ENCODE peak calls at places on chromosomes 13 and 19, in five cellular contexts. One of them, this sample, is unnamed.

GRCh38 chr19:45075215-45076028 is 856 bp downstream of the ZNF296 start:
- DNase-seq in neuronal stem cell: no peak
- DNase-seq in IMR-90: no peak
- DNase-seq in mesendoderm: peak; percentile 77
- DNase-seq in H1: no peak
- DNase-seq in this sample: peak; percentile 90

GRCh38 chr19:45577111-45577905 is 7.3 kb downstream of the OPA3 start:
- DNase-seq in neuronal stem cell: no peak
- DNase-seq in IMR-90: peak; percentile 95
- DNase-seq in mesendoderm: peak; percentile 45
- DNase-seq in H1: no peak
- DNase-seq in this sample: no peak

GRCh38 chr19:10861118-10861651 is 10.2 kb upstream of the CARM1 start:
- DNase-seq in neuronal stem cell: no peak
- DNase-seq in IMR-90: no peak
- DNase-seq in mesendoderm: peak; percentile 62
- DNase-seq in H1: no peak
- DNase-seq in this sample: peak; percentile 75

GRCh38 chr13:112066624-112067004 is 335 bp upstream of the SOX1 start:
- DNase-seq in neuronal stem cell: peak; percentile 88
- DNase-seq in IMR-90: no peak
- DNase-seq in mesendoderm: peak; percentile 84
- DNase-seq in H1: no peak
- DNase-seq in this sample: peak; percentile 91

GRCh38 chr19:1942934-1943555 is 2.1 kb downstream of the CSNK1G2 start:
- DNase-seq in neuronal stem cell: no peak
- DNase-seq in IMR-90: no peak
- DNase-seq in mesendoderm: no peak
- DNase-seq in H1: no peak
- DNase-seq in this sample: no peak

GRCh38 chr13:95926231-95926630 is 127.0 kb downstream of the UGGT2 start:
- DNase-seq in neuronal stem cell: no peak
- DNase-seq in IMR-90: no peak
- DNase-seq in mesendoderm: no peak
- DNase-seq in H1: no peak
- DNase-seq in this sample: no peak

GRCh38 chr13:24381539-24382265 is 72.3 kb downstream of the C1QTNF9 start:
- DNase-seq in neuronal stem cell: no peak
- DNase-seq in IMR-90: peak; percentile 39
- DNase-seq in mesendoderm: no peak
- DNase-seq in H1: no peak
- DNase-seq in this sample: no peak

GRCh38 chr19:1416014-1416841 is 8.8 kb downstream of the DAZAP1 start:
- DNase-seq in neuronal stem cell: no peak
- DNase-seq in IMR-90: peak; percentile 31
- DNase-seq in mesendoderm: no peak
- DNase-seq in H1: no peak
- DNase-seq in this sample: no peak

GRCh38 chr19:40320558-40320935 is 27.6 kb downstream of the C19orf47 start:
- DNase-seq in neuronal stem cell: no peak
- DNase-seq in IMR-90: no peak
- DNase-seq in mesendoderm: no peak
- DNase-seq in H1: no peak
- DNase-seq in this sample: no peak

GRCh38 chr13:85985791-85986190 is 186.6 kb upstream of the SLITRK6 start:
- DNase-seq in neuronal stem cell: no peak
- DNase-seq in IMR-90: no peak
- DNase-seq in mesendoderm: no peak
- DNase-seq in H1: no peak
- DNase-seq in this sample: no peak

GRCh38 chr13:25375727-25376358 is 4.1 kb downstream of the ATP8A2 start:
- DNase-seq in neuronal stem cell: peak; percentile 46
- DNase-seq in IMR-90: peak; percentile 31
- DNase-seq in mesendoderm: peak; percentile 66
- DNase-seq in H1: no peak
- DNase-seq in this sample: peak; percentile 61

GRCh38 chr13:51479199-51479523 is 26.3 kb upstream of the INTS6 start:
- DNase-seq in neuronal stem cell: no peak
- DNase-seq in IMR-90: peak; percentile 71
- DNase-seq in mesendoderm: no peak
- DNase-seq in H1: no peak
- DNase-seq in this sample: no peak

GRCh38 chr19:40502647-40503046 is 35.8 kb downstream of the SPTBN4 start:
- DNase-seq in neuronal stem cell: no peak
- DNase-seq in IMR-90: no peak
- DNase-seq in mesendoderm: peak; percentile 69
- DNase-seq in H1: peak; percentile 17
- DNase-seq in this sample: peak; percentile 72

GRCh38 chr19:11191273-11191755 is 6.0 kb downstream of the KANK2 start:
- DNase-seq in neuronal stem cell: no peak
- DNase-seq in IMR-90: peak; percentile 63
- DNase-seq in mesendoderm: peak; percentile 42
- DNase-seq in H1: no peak
- DNase-seq in this sample: no peak

GRCh38 chr19:3821857-3822364 is 35.7 kb upstream of the MATK start:
- DNase-seq in neuronal stem cell: peak; percentile 67
- DNase-seq in IMR-90: peak; percentile 10
- DNase-seq in mesendoderm: peak; percentile 64
- DNase-seq in H1: peak; percentile 51
- DNase-seq in this sample: peak; percentile 89

GRCh38 chr19:55383279-55383788 is 758 bp downstream of the TMEM238 start:
- DNase-seq in neuronal stem cell: no peak
- DNase-seq in IMR-90: no peak
- DNase-seq in mesendoderm: no peak
- DNase-seq in H1: no peak
- DNase-seq in this sample: no peak

GRCh38 chr19:42254850-42255765 is at the start of gene ERF:
- DNase-seq in neuronal stem cell: peak; percentile 96
- DNase-seq in IMR-90: peak; percentile 83
- DNase-seq in mesendoderm: peak; percentile 94
- DNase-seq in H1: no peak
- DNase-seq in this sample: peak; percentile 93

GRCh38 chr13:20729633-20730585 is 26.4 kb downstream of the IL17D start:
- DNase-seq in neuronal stem cell: no peak
- DNase-seq in IMR-90: no peak
- DNase-seq in mesendoderm: no peak
- DNase-seq in H1: no peak
- DNase-seq in this sample: no peak

GRCh38 chr13:90070362-90070761 is 1277.1 kb upstream of the MIR17HG start:
- DNase-seq in neuronal stem cell: no peak
- DNase-seq in IMR-90: no peak
- DNase-seq in mesendoderm: no peak
- DNase-seq in H1: no peak
- DNase-seq in this sample: no peak

GRCh38 chr13:77859450-77859849 is 59.2 kb downstream of the EDNRB start:
- DNase-seq in neuronal stem cell: no peak
- DNase-seq in IMR-90: peak; percentile 82
- DNase-seq in mesendoderm: no peak
- DNase-seq in H1: no peak
- DNase-seq in this sample: no peak

GRCh38 chr13:107866666-107867623 is 348.4 kb downstream of the LIG4 start:
- DNase-seq in neuronal stem cell: peak; percentile 33
- DNase-seq in IMR-90: peak; percentile 66
- DNase-seq in mesendoderm: peak; percentile 72
- DNase-seq in H1: no peak
- DNase-seq in this sample: peak; percentile 43

GRCh38 chr13:107866007-107866665 is 349.2 kb downstream of the LIG4 start:
- DNase-seq in neuronal stem cell: peak; percentile 43
- DNase-seq in IMR-90: peak; percentile 34
- DNase-seq in mesendoderm: peak; percentile 80
- DNase-seq in H1: no peak
- DNase-seq in this sample: peak; percentile 58

GRCh38 chr13:107865643-107866006 is 349.7 kb downstream of the LIG4 start:
- DNase-seq in neuronal stem cell: no peak
- DNase-seq in IMR-90: peak; percentile 50
- DNase-seq in mesendoderm: no peak
- DNase-seq in H1: no peak
- DNase-seq in this sample: no peak

GRCh38 chr13:107870400-107870799 is 344.9 kb downstream of the LIG4 start:
- DNase-seq in neuronal stem cell: no peak
- DNase-seq in IMR-90: no peak
- DNase-seq in mesendoderm: no peak
- DNase-seq in H1: no peak
- DNase-seq in this sample: no peak

DNA sequence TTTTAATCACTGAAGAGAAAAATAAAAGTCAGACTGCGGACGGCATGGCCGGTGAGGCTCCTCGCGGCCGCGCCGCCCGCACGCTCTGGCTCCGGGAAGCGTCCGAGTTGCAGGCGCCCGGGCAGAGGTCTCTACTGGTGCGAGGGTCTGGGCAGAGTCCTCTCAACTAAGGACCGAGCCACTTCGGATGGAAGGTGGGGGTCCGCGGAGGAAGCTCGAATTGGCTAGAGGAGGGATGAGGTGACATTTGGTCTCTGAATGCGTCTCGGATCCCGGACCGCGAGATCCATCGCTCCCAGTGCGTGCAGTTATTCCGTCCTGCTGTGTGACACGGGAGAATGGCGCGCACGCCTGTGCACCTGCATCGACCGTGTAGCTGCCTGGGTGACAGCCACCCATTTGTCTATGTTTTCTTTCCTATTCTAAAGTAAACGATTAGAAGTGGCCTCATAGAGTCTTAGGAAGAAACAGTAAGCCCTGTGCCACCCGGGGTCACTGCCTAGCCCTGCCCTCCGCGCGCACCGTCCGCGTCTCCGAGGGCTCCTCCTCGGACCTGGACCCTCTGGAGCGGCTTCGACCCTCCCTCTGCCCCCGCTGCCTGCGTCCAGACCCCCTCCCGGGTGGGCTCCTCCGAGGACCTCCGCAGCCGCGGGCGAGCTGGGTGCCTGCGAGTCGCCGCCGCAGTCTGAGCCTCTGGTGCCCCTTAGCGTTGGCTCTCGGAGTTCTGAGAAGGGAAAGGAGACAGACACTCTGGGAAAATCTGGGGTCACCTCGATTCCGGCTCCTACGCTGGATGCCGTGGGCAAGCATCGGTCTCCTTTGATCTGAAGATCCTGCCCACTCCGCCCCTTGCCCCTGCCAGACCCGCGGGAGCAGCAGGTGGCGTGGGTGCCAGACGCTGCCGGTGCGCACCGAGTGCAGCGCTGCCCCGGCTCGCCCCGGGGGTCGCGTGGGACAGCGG is 347.4 kb downstream of the LIG4 start:
- DNase-seq in neuronal stem cell: peak; percentile 66
- DNase-seq in IMR-90: peak; percentile 57
- DNase-seq in mesendoderm: peak; percentile 76
- DNase-seq in H1: no peak
- DNase-seq in this sample: peak; percentile 66
- H3K27me3 ChIP-seq in neuronal stem cell: no peaks in the 10 kb centered on the region
- H3K27me3 ChIP-seq in IMR-90: no peaks in the 10 kb centered on the region
- H3K27me3 ChIP-seq in mesendoderm: no peaks in the 10 kb centered on the region
- H3K27me3 ChIP-seq in H1: no peaks in the 10 kb centered on the region
- H3K27me3 ChIP-seq in this sample: peaks cover 10% of the 10 kb centered on the region

DNA sequence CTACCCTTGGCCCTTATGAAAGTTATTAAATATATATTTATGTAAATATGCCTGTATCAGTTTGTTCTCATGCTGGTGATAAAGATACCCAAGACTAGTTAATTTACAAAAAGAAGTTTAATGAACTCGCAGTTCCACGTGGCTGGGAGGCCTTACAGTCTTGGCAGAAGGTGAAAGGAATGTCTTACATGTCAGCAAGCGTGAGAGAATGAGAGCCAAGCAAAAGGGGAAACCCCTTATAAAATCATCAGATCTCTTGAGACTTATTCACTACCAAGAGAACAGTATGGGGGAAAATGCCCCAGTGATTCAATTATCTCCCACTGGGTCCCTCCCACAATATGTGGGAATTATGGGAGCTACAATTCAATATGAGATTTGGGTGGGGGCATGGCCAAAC is 506.0 kb upstream of the ATXN8OS start:
- DNase-seq in neuronal stem cell: no peak
- DNase-seq in IMR-90: no peak
- DNase-seq in mesendoderm: no peak
- DNase-seq in H1: no peak
- DNase-seq in this sample: no peak
- H2BK5ac ChIP-seq in neuronal stem cell: no peak overlapping the region
- H2BK5ac ChIP-seq in IMR-90: no peak overlapping the region
- H2BK5ac ChIP-seq in mesendoderm: no peak overlapping the region
- H2BK5ac ChIP-seq in H1: no peak overlapping the region
- H2BK5ac ChIP-seq in this sample: no peak overlapping the region

DNA sequence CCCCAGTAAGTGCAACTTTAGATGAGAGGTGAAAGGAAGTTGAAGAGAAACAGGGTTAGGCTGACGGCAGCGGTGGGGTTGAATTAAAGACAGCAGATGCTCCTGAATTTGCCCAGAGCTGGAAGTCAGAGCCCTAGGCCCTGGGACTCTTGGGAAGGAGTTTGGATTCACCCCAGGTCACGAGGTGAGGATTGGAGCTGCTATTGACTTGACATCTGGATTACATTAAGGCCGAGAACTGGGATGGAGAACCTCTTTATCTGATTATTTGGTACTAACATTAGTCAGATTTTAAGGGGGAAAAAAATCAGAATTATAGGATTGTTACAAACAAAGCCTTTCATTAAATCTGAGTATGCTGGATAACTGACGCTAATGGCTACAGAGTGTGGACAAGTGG is 367.2 kb downstream of the ZNF536 start:
- DNase-seq in neuronal stem cell: no peak
- DNase-seq in IMR-90: no peak
- DNase-seq in mesendoderm: no peak
- DNase-seq in H1: no peak
- DNase-seq in this sample: no peak
- H3K27me3 ChIP-seq in neuronal stem cell: no peaks in the 10 kb centered on the region
- H3K27me3 ChIP-seq in IMR-90: no peaks in the 10 kb centered on the region
- H3K27me3 ChIP-seq in mesendoderm: no peaks in the 10 kb centered on the region
- H3K27me3 ChIP-seq in H1: no peaks in the 10 kb centered on the region
- H3K27me3 ChIP-seq in this sample: no peaks in the 10 kb centered on the region

DNA sequence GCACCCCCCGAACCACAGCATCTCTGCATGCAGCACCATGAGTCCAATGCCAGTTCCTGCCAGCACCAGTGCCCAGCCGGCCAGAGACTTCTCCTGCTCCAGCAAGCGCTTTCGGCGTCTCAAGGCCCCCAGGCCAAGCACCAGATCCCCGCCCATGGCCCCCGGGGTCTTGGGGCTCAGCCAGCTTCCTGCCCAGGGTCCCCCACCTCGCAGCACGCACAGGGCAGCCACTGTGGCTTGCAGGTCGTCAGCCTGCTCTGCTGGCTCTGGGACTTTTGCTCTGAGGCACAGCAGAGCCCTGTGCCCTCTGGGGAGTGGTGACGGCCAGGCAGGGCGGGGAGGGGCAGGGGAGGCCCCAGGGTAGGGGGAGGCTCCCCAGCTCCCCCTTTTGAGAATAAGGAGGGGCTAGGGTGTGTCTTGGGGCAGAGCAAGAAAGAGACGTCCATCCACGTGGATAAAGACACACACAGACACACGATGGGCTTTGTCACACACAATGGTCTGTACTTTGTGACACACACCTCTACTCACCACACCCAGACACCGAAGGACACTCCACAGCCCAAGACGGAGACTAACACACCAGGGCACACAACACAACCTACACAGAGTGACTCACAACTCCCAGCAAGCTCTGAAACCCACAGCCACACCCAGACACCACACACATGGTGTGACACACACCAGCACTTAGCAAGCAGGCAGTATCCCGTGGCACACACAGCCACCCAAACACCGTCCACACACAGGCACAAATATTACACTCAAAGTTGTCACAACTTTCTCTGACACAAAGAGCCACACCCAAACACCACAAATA is at the start of gene KCNN4:
- DNase-seq in neuronal stem cell: no peak
- DNase-seq in IMR-90: peak; percentile 67
- DNase-seq in mesendoderm: no peak
- DNase-seq in H1: no peak
- DNase-seq in this sample: no peak
- H2BK5ac ChIP-seq in neuronal stem cell: no peak within 1 kb of the TSS
- H2BK5ac ChIP-seq in IMR-90: no peak within 1 kb of the TSS
- H2BK5ac ChIP-seq in mesendoderm: no peak within 1 kb of the TSS
- H2BK5ac ChIP-seq in H1: peak within 1 kb of the TSS; percentile 87
- H2BK5ac ChIP-seq in this sample: no peak within 1 kb of the TSS

This sample was measured in H9.